ENCODE peak calls at places on chromosomes 5 and 9, in eight cellular contexts. Q, D, U, E, L, R, Z and O are unnamed samples.

GRCh38 chr9:131800885-131801284 is 61.0 kb upstream of the RAPGEF1 start:
- DNase-seq in Q (no peak), D (no peak), U (no peak), E (no peak), L (no peak), R (no peak), Z (no peak), O (no peak)

GRCh38 chr9:83933804-83934203 is 12.6 kb upstream of the KIF27 start:
- DNase-seq in Q (no peak), D (peak; percentile 71), U (no peak), E (no peak), L (no peak), R (no peak), Z (no peak), O (no peak)

GRCh38 chr9:15622596-15622995 is 69.8 kb downstream of the CCDC171 start:
- DNase-seq in Q (no peak), D (no peak), U (no peak), E (no peak), L (peak; percentile 36), R (no peak), Z (peak; percentile 15), O (no peak)

GRCh38 chr5:61625682-61626620 is 293.9 kb downstream of the ZSWIM6 start:
- DNase-seq in Q (peak; percentile 58), D (peak; percentile 89), U (peak; percentile 83), E (no peak), L (peak; percentile 51), R (peak; percentile 79), Z (no peak), O (no peak)

GRCh38 chr9:35756743-35757526 is 2.9 kb upstream of the MSMP start:
- DNase-seq in Q (peak; percentile 44), D (peak; percentile 83), U (peak; percentile 79), E (no peak), L (peak; percentile 84), R (peak; percentile 74), Z (peak; percentile 38), O (no peak)

GRCh38 chr9:95193480-95193879 is 124.0 kb downstream of the FANCC start:
- DNase-seq in Q (no peak), D (no peak), U (no peak), E (no peak), L (no peak), R (no peak), Z (no peak), O (no peak)

GRCh38 chr5:176792584-176793342 is 17.6 kb upstream of the UNC5A start:
- DNase-seq in Q (no peak), D (no peak), U (no peak), E (no peak), L (no peak), R (no peak), Z (no peak), O (no peak)

GRCh38 chr9:21056931-21057330 is 20.8 kb downstream of the IFNB1 start:
- DNase-seq in Q (no peak), D (no peak), U (no peak), E (no peak), L (no peak), R (no peak), Z (no peak), O (no peak)

GRCh38 chr5:141883184-141883947 is 5.2 kb upstream of the PCDH1 start:
- DNase-seq in Q (no peak), D (peak; percentile 71), U (no peak), E (no peak), L (peak; percentile 31), R (no peak), Z (no peak), O (no peak)

GRCh38 chr5:5799826-5800225 is 377.3 kb downstream of the ICE1 start:
- DNase-seq in Q (no peak), D (no peak), U (no peak), E (peak; percentile 64), L (no peak), R (no peak), Z (no peak), O (no peak)

GRCh38 chr5:60489856-60490255 is 210.1 kb downstream of the DEPDC1B start:
- DNase-seq in Q (peak; percentile 32), D (no peak), U (no peak), E (no peak), L (no peak), R (no peak), Z (no peak), O (no peak)
- TF ChIP-seq POLR2AphosphoS5 in Q (peak; percentile 38), D (no peak), U (no peak), E (no peak), L (no peak), R (no peak), Z (no peak), O (no peak)

DNA sequence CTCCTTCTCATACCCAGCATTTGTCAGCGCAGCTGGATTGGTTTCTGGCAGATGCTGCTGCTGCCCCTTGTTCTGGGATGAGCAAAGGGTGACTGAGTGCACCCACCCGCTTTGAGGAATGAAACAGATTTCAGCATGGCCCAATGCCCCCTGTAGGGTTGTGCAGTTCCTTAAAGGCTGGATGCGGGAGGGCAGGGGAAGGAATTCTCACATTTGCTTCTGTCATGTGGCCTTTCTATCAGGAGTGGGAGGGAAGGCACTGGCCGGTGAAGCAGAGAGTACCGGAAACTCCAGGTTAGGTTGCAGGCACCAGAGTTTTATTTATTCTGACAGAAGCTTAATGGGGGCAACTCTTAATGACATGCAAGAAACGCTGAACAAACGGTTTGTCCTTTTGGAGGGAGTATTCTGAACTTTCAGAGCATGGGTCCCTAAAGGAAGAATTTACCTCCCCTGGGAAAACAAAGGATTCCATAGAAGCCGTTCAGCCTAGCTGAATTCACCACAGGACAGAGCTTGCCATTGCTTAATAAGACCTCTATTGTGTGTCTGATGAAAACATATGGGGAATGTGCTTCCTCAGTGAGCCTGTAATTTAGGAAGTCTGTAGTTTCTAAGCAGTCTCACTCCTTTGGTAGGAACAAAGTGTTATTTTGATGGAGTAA is 44.1 kb upstream of the EQTN start:
- DNase-seq in Q (no peak), D (no peak), U (no peak), E (peak; percentile 45), L (no peak), R (no peak), Z (no peak), O (no peak)
- H3K27ac ChIP-seq in Q (no peak overlapping the region), D (peak overlapping the region; percentile 40), U (peak overlapping the region; percentile 61), E (no peak overlapping the region), L (no peak overlapping the region), R (peak overlapping the region; percentile 4), Z (no peak overlapping the region), O (no peak overlapping the region)

GRCh38 chr5:172749881-172750608 is 20.9 kb downstream of the DUSP1 start:
- DNase-seq in Q (no peak), D (peak; percentile 84), U (peak; percentile 39), E (no peak), L (no peak), R (no peak), Z (no peak), O (no peak)

GRCh38 chr5:172749076-172749475 is 21.9 kb downstream of the DUSP1 start:
- DNase-seq in Q (no peak), D (peak; percentile 21), U (no peak), E (no peak), L (no peak), R (no peak), Z (no peak), O (no peak)

GRCh38 chr5:172747471-172747870 is 23.5 kb downstream of the DUSP1 start:
- DNase-seq in Q (no peak), D (peak; percentile 24), U (no peak), E (no peak), L (no peak), R (no peak), Z (no peak), O (no peak)

GRCh38 chr5:172746725-172747124 is 24.3 kb downstream of the DUSP1 start:
- DNase-seq in Q (no peak), D (peak; percentile 55), U (no peak), E (no peak), L (no peak), R (no peak), Z (no peak), O (no peak)

GRCh38 chr5:172748341-172748843 is 22.6 kb downstream of the DUSP1 start:
- DNase-seq in Q (no peak), D (peak; percentile 93), U (no peak), E (no peak), L (peak; percentile 96), R (no peak), Z (no peak), O (no peak)
- TF ChIP-seq POLR2AphosphoS5 in Q (peak; percentile 53), D (peak; percentile 85), U (peak; percentile 70), E (peak; percentile 95), L (peak; percentile 88), R (peak; percentile 83), Z (no peak), O (no peak)

DNA sequence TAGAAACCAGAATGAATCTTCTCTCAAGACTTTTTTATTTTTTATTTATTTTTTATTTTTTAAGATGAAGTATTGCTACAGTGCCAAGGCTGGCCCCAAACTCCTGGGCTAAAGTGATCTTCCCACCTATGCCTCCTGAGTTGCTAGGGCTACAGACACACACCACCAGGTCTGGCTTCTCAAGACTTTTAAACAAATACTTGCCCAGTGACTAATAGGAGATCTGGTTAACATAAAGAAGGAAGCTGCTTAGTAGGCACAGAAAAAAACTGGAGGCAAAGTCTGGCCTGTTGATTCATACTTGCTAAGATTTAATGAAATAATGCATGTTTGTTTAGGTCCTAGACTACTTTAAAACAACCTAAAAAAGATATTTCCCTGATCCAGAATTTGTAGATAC is 43.8 kb downstream of the SLC38A9 start:
- DNase-seq in Q (no peak), D (no peak), U (no peak), E (no peak), L (peak; percentile 41), R (no peak), Z (peak; percentile 22), O (no peak)
- H3K27ac ChIP-seq in Q (no peak overlapping the region), D (peak overlapping the region; percentile 57), U (no peak overlapping the region), E (peak overlapping the region; percentile 43), L (no peak overlapping the region), R (no peak overlapping the region), Z (no peak overlapping the region), O (no peak overlapping the region)

GRCh38 chr9:70385423-70385822 is 29.0 kb downstream of the KLF9 start:
- DNase-seq in Q (no peak), D (no peak), U (no peak), E (no peak), L (no peak), R (no peak), Z (no peak), O (no peak)

GRCh38 chr9:70387663-70388062 is 26.8 kb downstream of the KLF9 start:
- DNase-seq in Q (no peak), D (no peak), U (no peak), E (no peak), L (no peak), R (no peak), Z (no peak), O (no peak)

GRCh38 chr9:70382709-70383605 is 31.5 kb downstream of the KLF9 start:
- DNase-seq in Q (no peak), D (no peak), U (no peak), E (no peak), L (no peak), R (no peak), Z (no peak), O (no peak)

GRCh38 chr9:70382046-70382708 is 32.3 kb downstream of the KLF9 start:
- DNase-seq in Q (no peak), D (no peak), U (no peak), E (no peak), L (no peak), R (no peak), Z (no peak), O (no peak)
- TF ChIP-seq POLR2AphosphoS5 in Q (no peak), D (no peak), U (no peak), E (peak; percentile 33), L (no peak), R (peak; percentile 12), Z (no peak), O (no peak)

GRCh38 chr5:126044111-126044668 is 379.0 kb upstream of the GRAMD2B start:
- DNase-seq in Q (no peak), D (no peak), U (no peak), E (no peak), L (no peak), R (no peak), Z (no peak), O (peak; percentile 17)
- H3K27ac ChIP-seq in Q (no peak overlapping the region), D (no peak overlapping the region), U (no peak overlapping the region), E (no peak overlapping the region), L (no peak overlapping the region), R (no peak overlapping the region), Z (no peak overlapping the region), O (peak overlapping the region; percentile 7)